ENCODE peak calls at places on chromosomes 5 and 9, in five cellular contexts. One of them, this sample, is unnamed.

GRCh38 chr9:136244116-136244775 is 1.4 kb downstream of the QSOX2 start:
- DNase-seq in effector memory CD4-positive, alpha-beta T cell: no peak
- DNase-seq in transverse colon: no peak
- DNase-seq in ovary: no peak
- DNase-seq in naive B cell: peak
- DNase-seq in this sample: no peak

GRCh38 chr5:95178046-95178651 is 106.7 kb downstream of the MCTP1 start:
- DNase-seq in effector memory CD4-positive, alpha-beta T cell: no peak
- DNase-seq in ovary: no peak
- DNase-seq in naive B cell: no peak
- DNase-seq in transverse colon: no peak
- DNase-seq in this sample: peak

GRCh38 chr9:135075234-135076142 is 12.0 kb upstream of the OLFM1 start:
- DNase-seq in effector memory CD4-positive, alpha-beta T cell: no peak
- DNase-seq in naive B cell: no peak
- DNase-seq in transverse colon: peak
- DNase-seq in ovary: peak
- DNase-seq in this sample: no peak

GRCh38 chr5:31478901-31479300 is 53.0 kb downstream of the DROSHA start:
- DNase-seq in effector memory CD4-positive, alpha-beta T cell: no peak
- DNase-seq in ovary: no peak
- DNase-seq in naive B cell: no peak
- DNase-seq in transverse colon: no peak
- DNase-seq in this sample: no peak

GRCh38 chr9:121637441-121638222 is 13.8 kb upstream of the DAB2IP start:
- DNase-seq in ovary: no peak
- DNase-seq in naive B cell: no peak
- DNase-seq in transverse colon: no peak
- DNase-seq in effector memory CD4-positive, alpha-beta T cell: no peak
- DNase-seq in this sample: peak

GRCh38 chr5:180120221-180121101 is 48.9 kb upstream of the RNF130 start:
- DNase-seq in ovary: no peak
- DNase-seq in naive B cell: no peak
- DNase-seq in transverse colon: no peak
- DNase-seq in effector memory CD4-positive, alpha-beta T cell: no peak
- DNase-seq in this sample: no peak

GRCh38 chr5:172695431-172696054 is 54.5 kb downstream of the NEURL1B start:
- DNase-seq in ovary: peak
- DNase-seq in transverse colon: no peak
- DNase-seq in naive B cell: no peak
- DNase-seq in effector memory CD4-positive, alpha-beta T cell: no peak
- DNase-seq in this sample: no peak

GRCh38 chr9:93205045-93205768 is 21.3 kb downstream of the WNK2 start:
- DNase-seq in naive B cell: no peak
- DNase-seq in effector memory CD4-positive, alpha-beta T cell: no peak
- DNase-seq in transverse colon: no peak
- DNase-seq in ovary: peak
- DNase-seq in this sample: no peak

GRCh38 chr9:5832543-5833529 is at the start of gene ERMP1:
- DNase-seq in naive B cell: peak
- DNase-seq in ovary: peak
- DNase-seq in effector memory CD4-positive, alpha-beta T cell: peak
- DNase-seq in transverse colon: peak
- DNase-seq in this sample: peak

GRCh38 chr5:6905883-6906282 is 192.7 kb downstream of the TENT4A start:
- DNase-seq in ovary: no peak
- DNase-seq in effector memory CD4-positive, alpha-beta T cell: no peak
- DNase-seq in transverse colon: no peak
- DNase-seq in naive B cell: no peak
- DNase-seq in this sample: no peak

GRCh38 chr9:130774183-130774582 is 60.9 kb upstream of the ABL1 start:
- DNase-seq in ovary: no peak
- DNase-seq in naive B cell: no peak
- DNase-seq in transverse colon: no peak
- DNase-seq in effector memory CD4-positive, alpha-beta T cell: no peak
- DNase-seq in this sample: no peak

GRCh38 chr5:28369418-28369817 is 1331.0 kb upstream of the CDH9 start:
- DNase-seq in ovary: no peak
- DNase-seq in transverse colon: no peak
- DNase-seq in effector memory CD4-positive, alpha-beta T cell: no peak
- DNase-seq in naive B cell: no peak
- DNase-seq in this sample: peak

This sample was measured in HCEC 1CT.